ENCODE peak calls at places on chromosomes 16 and 17, in ten cellular contexts. G is MM.1S; E is A549; D is left lung; W is GM13977; R is epithelial cell of esophagus; B is thoracic aorta; V is activated CD8-positive, alpha-beta T cell treated with anti-CD3 and anti-CD28 coated beads for 36 hours; J is thyroid gland; S is CD4-positive, alpha-beta T cell. F is an unnamed sample.

GRCh38 chr16:56708418-56708817 is 21.5 kb upstream of the NUP93 start:
- DNase-seq in G (no peak), E (no peak), D (no peak), W (no peak), R (no peak), B (no peak), V (peak; percentile 63), J (no peak), S (peak; percentile 34), F (no peak)

GRCh38 chr17:61128671-61129115 is 270.9 kb upstream of the TBX2 start:
- DNase-seq in G (no peak), E (no peak), D (no peak), W (no peak), R (no peak), B (no peak), V (no peak), J (no peak), S (no peak), F (no peak)

GRCh38 chr17:18961634-18962493 is 9.9 kb downstream of the SLC5A10 start:
- DNase-seq in G (no peak), E (peak; percentile 66), D (no peak), W (peak; percentile 74), R (no peak), B (no peak), V (peak; percentile 61), J (no peak), S (no peak), F (no peak)

GRCh38 chr17:4516740-4517139 is 18.1 kb downstream of the SPNS2 start:
- DNase-seq in G (no peak), E (no peak), D (no peak), W (no peak), R (no peak), B (no peak), V (no peak), J (no peak), S (no peak), F (no peak)

GRCh38 chr16:17397499-17397891 is 73.3 kb downstream of the XYLT1 start:
- DNase-seq in G (no peak), E (peak; percentile 41), D (no peak), W (no peak), R (no peak), B (no peak), V (no peak), J (peak; percentile 50), S (no peak), F (no peak)

GRCh38 chr17:57296231-57296630 is 39.9 kb downstream of the MSI2 start:
- DNase-seq in G (no peak), E (no peak), D (no peak), W (no peak), R (no peak), B (no peak), V (no peak), J (no peak), S (no peak), F (no peak)

GRCh38 chr16:46974352-46974751 is 878 bp upstream of the DNAJA2 start:
- DNase-seq in G (peak; percentile 61), E (peak; percentile 26), D (no peak), W (peak; percentile 66), R (peak; percentile 20), B (no peak), V (peak; percentile 62), J (no peak), S (no peak), F (no peak)

GRCh38 chr16:78488461-78488860 is 389.0 kb downstream of the WWOX start:
- DNase-seq in G (no peak), E (no peak), D (no peak), W (no peak), R (no peak), B (no peak), V (no peak), J (no peak), S (no peak), F (no peak)

GRCh38 chr17:19332371-19333131 is 30.0 kb downstream of the B9D1 start:
- DNase-seq in G (no peak), E (no peak), D (no peak), W (no peak), R (no peak), B (no peak), V (peak; percentile 39), J (no peak), S (no peak), F (no peak)

GRCh38 chr17:309361-309888 is 43.2 kb downstream of the RPH3AL start:
- DNase-seq in G (no peak), E (peak; percentile 44), D (no peak), W (no peak), R (no peak), B (no peak), V (peak; percentile 19), J (no peak), S (no peak), F (peak; percentile 71)

GRCh38 chr16:29784901-29785500 is 5.5 kb upstream of the KIF22 start:
- DNase-seq in G (peak; percentile 27), E (no peak), D (peak; percentile 75), W (peak; percentile 70), R (peak; percentile 52), B (no peak), V (peak; percentile 84), J (peak; percentile 93), S (peak; percentile 73), F (peak; percentile 73)

GRCh38 chr16:10918294-10919002 is 23.8 kb downstream of the DEXI start:
- DNase-seq in G (peak; percentile 85), E (peak; percentile 82), D (peak; percentile 92), W (peak; percentile 80), R (peak; percentile 94), B (peak; percentile 96), V (peak; percentile 96), J (peak; percentile 96), S (peak; percentile 60), F (peak; percentile 95)

GRCh38 chr16:1543085-1543896 is 9.8 kb downstream of the TMEM204 start:
- DNase-seq in G (no peak), E (peak; percentile 51), D (peak; percentile 67), W (peak; percentile 73), R (peak; percentile 74), B (peak; percentile 44), V (peak; percentile 90), J (peak; percentile 51), S (no peak), F (no peak)

GRCh38 chr16:83330251-83330650 is 477.5 kb upstream of the HSBP1 start:
- DNase-seq in G (no peak), E (no peak), D (no peak), W (no peak), R (no peak), B (no peak), V (no peak), J (no peak), S (no peak), F (no peak)
- TF ChIP-seq CTCF in G (no peak), E (no peak), D (no peak), W (no peak), R (no peak), B (no peak), V (no peak), J (peak; percentile 19), S (no peak), F (no peak)

GRCh38 chr17:50634915-50635719 is 436 bp downstream of the ABCC3 start:
- DNase-seq in G (no peak), E (no peak), D (no peak), W (no peak), R (no peak), B (no peak), V (no peak), J (peak; percentile 34), S (no peak), F (no peak)
- TF ChIP-seq CTCF in G (no peak), E (no peak), D (no peak), W (no peak), R (no peak), B (no peak), V (no peak), J (no peak), S (no peak), F (no peak)

GRCh38 chr17:75849724-75850123 is 5.4 kb downstream of the WBP2 start:
- DNase-seq in G (no peak), E (no peak), D (no peak), W (no peak), R (no peak), B (no peak), V (no peak), J (no peak), S (no peak), F (no peak)
- TF ChIP-seq CTCF in G (no peak), E (no peak), D (no peak), W (no peak), R (no peak), B (no peak), V (no peak), J (no peak), S (no peak), F (no peak)

DNA sequence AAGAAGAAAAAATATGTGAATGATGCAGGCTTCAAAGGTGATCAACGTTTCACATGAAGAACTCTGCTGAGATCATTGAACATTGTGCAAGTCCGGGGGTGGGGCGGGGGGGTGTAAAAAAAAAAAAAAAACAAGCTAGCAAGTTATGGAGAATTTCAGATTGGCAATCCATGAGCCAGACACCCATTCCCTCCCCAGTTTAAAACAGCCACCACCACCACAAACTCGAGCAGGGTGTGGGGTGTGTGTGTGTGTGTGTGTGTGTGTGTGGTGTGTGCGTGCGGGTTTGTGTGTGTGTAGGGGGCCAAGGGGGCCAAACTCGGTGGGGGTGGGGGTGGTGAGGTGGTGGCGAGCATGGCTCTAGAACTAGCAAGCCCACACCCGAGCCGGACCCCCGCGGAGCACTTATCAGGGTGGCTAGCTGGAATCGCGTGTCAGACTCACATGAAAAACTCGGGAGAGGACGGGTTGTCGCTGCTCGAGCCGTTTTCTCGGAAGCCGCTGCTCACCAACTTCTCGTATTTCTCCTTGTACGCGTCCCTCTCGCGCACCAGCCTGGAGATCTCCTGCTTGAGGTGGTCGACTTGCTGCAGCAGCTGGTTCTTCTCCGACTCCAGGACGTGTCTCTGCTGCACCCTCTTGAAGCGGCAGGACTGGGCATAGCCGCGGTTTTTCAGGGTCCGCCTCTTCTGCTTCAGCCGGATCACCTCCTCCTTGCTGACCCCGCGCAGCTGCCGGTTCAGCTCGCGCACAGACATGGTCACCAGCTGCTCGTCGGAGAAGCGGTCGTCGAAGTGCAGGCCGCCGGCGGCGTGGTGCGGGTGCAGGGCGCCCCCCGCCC is 2.0 kb downstream of the MAF start:
- DNase-seq in G (peak; percentile 28), E (peak; percentile 31), D (peak; percentile 64), W (no peak), R (peak; percentile 60), B (peak; percentile 16), V (peak; percentile 56), J (peak; percentile 82), S (peak; percentile 20), F (peak; percentile 48)
- TF ChIP-seq CTCF in G (no peak), E (no peak), D (no peak), W (no peak), R (peak; percentile 12), B (peak; percentile 36), V (no peak), J (peak; percentile 43), S (no peak), F (peak; percentile 49)

DNA sequence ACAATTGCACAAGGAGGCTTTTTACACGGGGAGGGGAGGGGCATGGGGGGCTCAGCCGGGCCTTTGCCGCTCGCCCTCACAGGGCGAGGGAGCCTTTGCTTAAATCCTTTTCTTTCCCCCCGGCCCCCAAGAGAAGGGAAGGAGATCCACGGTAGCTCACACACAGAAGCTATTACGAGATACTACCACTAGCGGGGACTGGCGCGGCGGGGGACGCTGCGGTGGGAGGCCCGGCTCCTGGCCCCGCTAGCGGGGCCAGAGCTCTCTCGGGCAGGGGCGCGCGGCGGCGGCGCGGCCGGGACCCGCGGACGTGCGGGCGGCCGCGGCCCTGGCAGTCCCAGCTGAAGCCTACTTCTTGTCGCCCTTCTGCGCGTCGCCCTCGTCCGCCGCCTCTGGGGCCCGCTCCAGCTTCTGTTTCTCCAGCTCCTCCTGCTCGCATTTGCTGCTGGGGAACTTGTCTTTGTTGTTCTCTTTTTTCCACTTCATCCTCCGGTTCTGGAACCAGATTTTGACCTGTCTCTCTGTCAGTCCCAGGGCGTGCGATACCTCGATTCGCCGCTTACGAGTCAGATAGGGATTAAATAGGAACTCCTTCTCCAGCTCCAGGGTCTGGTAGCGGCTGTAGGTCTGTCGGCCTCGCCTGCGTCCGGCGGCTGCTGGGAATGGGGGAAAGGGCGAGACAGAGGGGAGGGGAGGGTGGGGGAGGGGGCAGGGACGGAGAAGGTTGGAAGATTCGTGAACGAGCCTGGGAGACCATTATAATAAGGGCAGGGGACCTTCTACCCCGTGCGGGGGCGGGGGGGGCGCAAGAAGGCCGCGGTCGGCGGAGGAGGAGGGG is 2.0 kb downstream of the HOXB8 start:
- DNase-seq in G (no peak), E (peak; percentile 84), D (no peak), W (peak; percentile 80), R (peak; percentile 22), B (no peak), V (peak; percentile 64), J (no peak), S (no peak), F (no peak)
- TF ChIP-seq CTCF in G (peak; percentile 20), E (no peak), D (peak; percentile 23), W (peak; percentile 18), R (no peak), B (no peak), V (peak; percentile 50), J (peak; percentile 30), S (no peak), F (peak; percentile 47)